ENCODE peak calls at places on chromosomes 5 and 9, in five cellular contexts. One of them, this sample, is unnamed.

GRCh38 chr5:83911367-83911919 is 190.8 kb upstream of the HAPLN1 start:
- DNase-seq in H7: no peak
- DNase-seq in aorta: no peak
- DNase-seq in astrocyte: no peak
- DNase-seq in skeletal muscle cell: no peak
- DNase-seq in this sample: no peak

GRCh38 chr5:37875051-37875787 is 35.4 kb upstream of the GDNF start:
- DNase-seq in H7: peak; percentile 13
- DNase-seq in aorta: no peak
- DNase-seq in astrocyte: peak; percentile 78
- DNase-seq in skeletal muscle cell: peak; percentile 87
- DNase-seq in this sample: peak; percentile 72

GRCh38 chr9:5553211-5553610 is 42.9 kb downstream of the PDCD1LG2 start:
- DNase-seq in H7: no peak
- DNase-seq in aorta: no peak
- DNase-seq in astrocyte: peak; percentile 91
- DNase-seq in skeletal muscle cell: peak; percentile 81
- DNase-seq in this sample: peak; percentile 72

GRCh38 chr5:31833005-31833404 is 194.1 kb downstream of the PDZD2 start:
- DNase-seq in H7: no peak
- DNase-seq in aorta: no peak
- DNase-seq in astrocyte: peak; percentile 22
- DNase-seq in skeletal muscle cell: no peak
- DNase-seq in this sample: no peak

GRCh38 chr9:68522126-68522525 is 18.6 kb downstream of the TMEM252 start:
- DNase-seq in H7: no peak
- DNase-seq in aorta: no peak
- DNase-seq in astrocyte: no peak
- DNase-seq in skeletal muscle cell: no peak
- DNase-seq in this sample: no peak

GRCh38 chr9:4792054-4792571 is 631 bp upstream of the RCL1 start:
- DNase-seq in H7: no peak
- DNase-seq in aorta: no peak
- DNase-seq in astrocyte: no peak
- DNase-seq in skeletal muscle cell: no peak
- DNase-seq in this sample: no peak

GRCh38 chr5:140569197-140569596 is 4.6 kb downstream of the SLC35A4 start:
- DNase-seq in H7: no peak
- DNase-seq in aorta: no peak
- DNase-seq in astrocyte: no peak
- DNase-seq in skeletal muscle cell: no peak
- DNase-seq in this sample: no peak

GRCh38 chr5:38541174-38541724 is 15.2 kb downstream of the LIFR start:
- DNase-seq in H7: no peak
- DNase-seq in aorta: no peak
- DNase-seq in astrocyte: peak; percentile 52
- DNase-seq in skeletal muscle cell: no peak
- DNase-seq in this sample: no peak

GRCh38 chr9:26462213-26462612 is 430.4 kb downstream of the CAAP1 start:
- DNase-seq in H7: peak; percentile 10
- DNase-seq in aorta: no peak
- DNase-seq in astrocyte: no peak
- DNase-seq in skeletal muscle cell: no peak
- DNase-seq in this sample: no peak

GRCh38 chr5:149166128-149166527 is 24.8 kb downstream of the ABLIM3 start:
- DNase-seq in H7: no peak
- DNase-seq in aorta: no peak
- DNase-seq in astrocyte: peak; percentile 79
- DNase-seq in skeletal muscle cell: no peak
- DNase-seq in this sample: no peak

GRCh38 chr5:109035470-109035869 is 287.8 kb downstream of the FER start:
- DNase-seq in H7: no peak
- DNase-seq in aorta: no peak
- DNase-seq in astrocyte: no peak
- DNase-seq in skeletal muscle cell: no peak
- DNase-seq in this sample: no peak

GRCh38 chr5:172637122-172637580 is 3.9 kb upstream of the NEURL1B start:
- DNase-seq in H7: peak; percentile 53
- DNase-seq in aorta: peak; percentile 64
- DNase-seq in astrocyte: no peak
- DNase-seq in skeletal muscle cell: no peak
- DNase-seq in this sample: no peak

GRCh38 chr5:965604-966344 is 42.8 kb upstream of the NKD2 start:
- DNase-seq in H7: peak; percentile 67
- DNase-seq in aorta: no peak
- DNase-seq in astrocyte: no peak
- DNase-seq in skeletal muscle cell: no peak
- DNase-seq in this sample: no peak

GRCh38 chr5:108081707-108082106 is 300.2 kb downstream of the FBXL17 start:
- DNase-seq in H7: no peak
- DNase-seq in aorta: no peak
- DNase-seq in astrocyte: no peak
- DNase-seq in skeletal muscle cell: no peak
- DNase-seq in this sample: no peak

GRCh38 chr5:26482817-26483375 is 555.5 kb downstream of the CDH9 start:
- DNase-seq in H7: peak; percentile 78
- DNase-seq in aorta: no peak
- DNase-seq in astrocyte: no peak
- DNase-seq in skeletal muscle cell: no peak
- DNase-seq in this sample: no peak

GRCh38 chr5:15500326-15500958 is 462 bp downstream of the FBXL7 start:
- DNase-seq in H7: peak; percentile 75
- DNase-seq in aorta: peak; percentile 93
- DNase-seq in astrocyte: peak; percentile 31
- DNase-seq in skeletal muscle cell: no peak
- DNase-seq in this sample: no peak

GRCh38 chr9:15381491-15381890 is 41.2 kb upstream of the SNAPC3 start:
- DNase-seq in H7: no peak
- DNase-seq in aorta: no peak
- DNase-seq in astrocyte: no peak
- DNase-seq in skeletal muscle cell: no peak
- DNase-seq in this sample: no peak

GRCh38 chr9:98707158-98708102 is 1.3 kb downstream of the GABBR2 start:
- DNase-seq in H7: peak; percentile 91
- DNase-seq in aorta: peak; percentile 80
- DNase-seq in astrocyte: peak; percentile 74
- DNase-seq in skeletal muscle cell: peak; percentile 43
- DNase-seq in this sample: no peak

GRCh38 chr5:82641362-82641988 is 363.3 kb upstream of the RPS23 start:
- DNase-seq in H7: peak; percentile 43
- DNase-seq in aorta: peak; percentile 72
- DNase-seq in astrocyte: peak; percentile 77
- DNase-seq in skeletal muscle cell: peak; percentile 71
- DNase-seq in this sample: peak; percentile 56

DNA sequence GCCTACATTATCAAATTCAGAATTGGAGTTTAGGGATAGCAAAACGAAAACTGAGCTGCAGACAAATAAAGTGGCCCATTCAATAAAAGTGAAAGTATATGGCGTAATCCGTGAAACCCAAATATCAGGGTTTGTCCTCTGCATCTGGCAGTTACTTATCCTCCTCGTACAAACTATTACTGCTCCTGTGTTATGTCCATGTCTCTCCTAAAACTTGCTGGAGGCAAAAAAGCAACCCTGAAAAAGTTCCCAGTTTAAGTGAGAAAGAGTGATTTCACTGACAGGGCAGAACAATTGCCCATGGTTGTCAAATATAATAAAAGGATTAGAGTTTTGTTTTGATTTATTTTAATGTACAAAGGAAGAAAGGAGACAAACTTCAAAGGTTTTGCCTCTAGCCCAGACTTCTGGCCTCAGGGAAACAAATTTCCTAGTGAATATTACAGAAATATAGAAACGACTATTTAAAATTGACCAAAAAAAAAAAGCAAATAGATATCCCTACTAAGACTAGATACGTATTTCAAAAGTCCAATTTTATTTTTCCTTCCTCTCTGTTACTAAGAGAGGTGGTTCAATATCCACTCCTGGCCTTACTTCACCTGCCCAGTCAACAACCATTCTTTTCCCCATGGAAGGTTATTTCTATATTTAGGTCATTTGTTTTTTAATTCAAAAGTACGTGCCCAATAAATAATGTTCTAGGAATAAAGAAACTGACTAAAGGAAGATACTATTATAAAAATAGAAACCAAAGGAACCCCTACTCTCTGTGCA is 50.0 kb downstream of the NFIB start:
- DNase-seq in H7: no peak
- DNase-seq in aorta: no peak
- DNase-seq in astrocyte: no peak
- DNase-seq in skeletal muscle cell: no peak
- DNase-seq in this sample: no peak
- H3K4me3 ChIP-seq in H7: no peak overlapping the region
- H3K4me3 ChIP-seq in aorta: no peak overlapping the region
- H3K4me3 ChIP-seq in astrocyte: no peak overlapping the region
- H3K4me3 ChIP-seq in skeletal muscle cell: no peak overlapping the region
- H3K4me3 ChIP-seq in this sample: no peak overlapping the region

GRCh38 chr9:21070171-21070571 is 7.6 kb downstream of the IFNB1 start:
- DNase-seq in H7: no peak
- DNase-seq in aorta: no peak
- DNase-seq in astrocyte: peak; percentile 97
- DNase-seq in skeletal muscle cell: peak; percentile 93
- DNase-seq in this sample: peak; percentile 90
- H3K4me3 ChIP-seq in H7: no peak overlapping the region
- H3K4me3 ChIP-seq in aorta: no peak overlapping the region
- H3K4me3 ChIP-seq in astrocyte: no peak overlapping the region
- H3K4me3 ChIP-seq in skeletal muscle cell: no peak overlapping the region
- H3K4me3 ChIP-seq in this sample: no peak overlapping the region

GRCh38 chr5:88094403-88094802 is 174.2 kb downstream of the TMEM161B start:
- DNase-seq in H7: no peak
- DNase-seq in aorta: no peak
- DNase-seq in astrocyte: no peak
- DNase-seq in skeletal muscle cell: no peak
- DNase-seq in this sample: no peak
- H3K4me3 ChIP-seq in H7: no peak overlapping the region
- H3K4me3 ChIP-seq in aorta: no peak overlapping the region
- H3K4me3 ChIP-seq in astrocyte: no peak overlapping the region
- H3K4me3 ChIP-seq in skeletal muscle cell: no peak overlapping the region
- H3K4me3 ChIP-seq in this sample: no peak overlapping the region

GRCh38 chr5:94705427-94705826 is 87.0 kb downstream of the SLF1 start:
- DNase-seq in H7: no peak
- DNase-seq in aorta: no peak
- DNase-seq in astrocyte: no peak
- DNase-seq in skeletal muscle cell: no peak
- DNase-seq in this sample: no peak
- H3K4me3 ChIP-seq in H7: no peak overlapping the region
- H3K4me3 ChIP-seq in aorta: no peak overlapping the region
- H3K4me3 ChIP-seq in astrocyte: no peak overlapping the region
- H3K4me3 ChIP-seq in skeletal muscle cell: no peak overlapping the region
- H3K4me3 ChIP-seq in this sample: no peak overlapping the region

GRCh38 chr5:27568811-27569210 is 530.4 kb upstream of the CDH9 start:
- DNase-seq in H7: no peak
- DNase-seq in aorta: no peak
- DNase-seq in astrocyte: peak; percentile 2
- DNase-seq in skeletal muscle cell: no peak
- DNase-seq in this sample: no peak
- H3K4me3 ChIP-seq in H7: no peak overlapping the region
- H3K4me3 ChIP-seq in aorta: no peak overlapping the region
- H3K4me3 ChIP-seq in astrocyte: no peak overlapping the region
- H3K4me3 ChIP-seq in skeletal muscle cell: no peak overlapping the region
- H3K4me3 ChIP-seq in this sample: no peak overlapping the region

GRCh38 chr5:151222054-151222768 is 1.7 kb downstream of the CCDC69 start:
- DNase-seq in H7: no peak
- DNase-seq in aorta: no peak
- DNase-seq in astrocyte: no peak
- DNase-seq in skeletal muscle cell: no peak
- DNase-seq in this sample: no peak

GRCh38 chr5:151221574-151221973 is 2.3 kb downstream of the CCDC69 start:
- DNase-seq in H7: no peak
- DNase-seq in aorta: no peak
- DNase-seq in astrocyte: peak; percentile 9
- DNase-seq in skeletal muscle cell: no peak
- DNase-seq in this sample: no peak

GRCh38 chr5:151224372-151224771 is 480 bp upstream of the CCDC69 start:
- DNase-seq in H7: no peak
- DNase-seq in aorta: no peak
- DNase-seq in astrocyte: no peak
- DNase-seq in skeletal muscle cell: no peak
- DNase-seq in this sample: no peak

GRCh38 chr5:151223447-151224264 is at the start of gene CCDC69:
- DNase-seq in H7: peak; percentile 92
- DNase-seq in aorta: peak; percentile 92
- DNase-seq in astrocyte: peak; percentile 65
- DNase-seq in skeletal muscle cell: no peak
- DNase-seq in this sample: no peak

GRCh38 chr5:151222769-151223446 is 984 bp downstream of the CCDC69 start:
- DNase-seq in H7: peak; percentile 59
- DNase-seq in aorta: no peak
- DNase-seq in astrocyte: no peak
- DNase-seq in skeletal muscle cell: no peak
- DNase-seq in this sample: no peak
- H3K4me3 ChIP-seq in H7: peak overlapping the region; percentile 69
- H3K4me3 ChIP-seq in aorta: peak overlapping the region; percentile 88
- H3K4me3 ChIP-seq in astrocyte: peak overlapping the region; percentile 58
- H3K4me3 ChIP-seq in skeletal muscle cell: peak overlapping the region; percentile 64
- H3K4me3 ChIP-seq in this sample: no peak overlapping the region

GRCh38 chr5:28632607-28633006 is 1594.2 kb upstream of the CDH9 start:
- DNase-seq in H7: no peak
- DNase-seq in aorta: no peak
- DNase-seq in astrocyte: no peak
- DNase-seq in skeletal muscle cell: no peak
- DNase-seq in this sample: no peak
- H3K4me3 ChIP-seq in H7: no peak overlapping the region
- H3K4me3 ChIP-seq in aorta: no peak overlapping the region
- H3K4me3 ChIP-seq in astrocyte: no peak overlapping the region
- H3K4me3 ChIP-seq in skeletal muscle cell: no peak overlapping the region
- H3K4me3 ChIP-seq in this sample: no peak overlapping the region

DNA sequence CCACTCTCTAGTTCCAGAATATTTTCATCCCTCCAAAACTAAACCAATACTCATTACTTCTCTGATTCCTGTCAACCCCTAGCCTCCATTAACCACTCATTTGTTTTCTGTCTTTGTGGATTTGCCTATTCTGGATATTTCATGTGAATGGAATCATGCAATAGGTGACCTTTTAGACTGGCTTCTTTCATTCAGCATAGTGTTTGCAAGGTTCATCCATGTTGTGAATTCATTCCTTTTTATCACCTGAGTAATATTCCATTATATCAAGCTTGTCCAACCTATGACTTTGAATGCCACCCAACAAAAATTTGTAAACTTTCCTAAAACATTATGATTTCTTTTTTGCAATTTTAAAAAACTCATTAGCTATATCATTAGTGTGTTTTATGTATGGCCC is 9.1 kb upstream of the MYO10 start:
- DNase-seq in H7: no peak
- DNase-seq in aorta: no peak
- DNase-seq in astrocyte: no peak
- DNase-seq in skeletal muscle cell: no peak
- DNase-seq in this sample: no peak
- H3K4me3 ChIP-seq in H7: no peak overlapping the region
- H3K4me3 ChIP-seq in aorta: no peak overlapping the region
- H3K4me3 ChIP-seq in astrocyte: no peak overlapping the region
- H3K4me3 ChIP-seq in skeletal muscle cell: no peak overlapping the region
- H3K4me3 ChIP-seq in this sample: no peak overlapping the region

This sample was measured in AG04449.